ENCODE peak calls at places on chromosomes 5 and 9, in nine cellular contexts. U, X, V, W, P, I, Z, Y and J are unnamed samples.

GRCh38 chr5:180813418-180813817 is 10.8 kb upstream of the MGAT1 start:
- DNase-seq in V (no peak), X (no peak), W (peak), Y (no peak), Z (no peak), I (peak), U (no peak), P (no peak), J (no peak)

GRCh38 chr5:113075019-113075418 is 98.4 kb downstream of the DCP2 start:
- DNase-seq in Y (peak), W (no peak), U (no peak), P (no peak), I (no peak), X (no peak), V (no peak), Z (no peak), J (no peak)

GRCh38 chr9:101480386-101480785 is 44.8 kb upstream of the ALDOB start:
- DNase-seq in X (no peak), U (no peak), W (peak), V (peak), I (peak), P (no peak), Y (no peak), Z (peak), J (no peak)

GRCh38 chr9:134215709-134216448 is 51.5 kb upstream of the RNU6ATAC start:
- DNase-seq in V (no peak), U (no peak), I (no peak), P (peak), Z (no peak), Y (no peak), W (peak), X (peak), J (no peak)

GRCh38 chr9:114385412-114386181 is 2.2 kb downstream of the AKNA start:
- DNase-seq in P (peak), I (peak), Y (peak), X (peak), U (peak), Z (peak), W (peak), V (peak), J (peak)

GRCh38 chr5:133974142-133974541 is 5.7 kb upstream of the C5orf15 start:
- DNase-seq in W (no peak), Z (no peak), U (no peak), I (no peak), V (no peak), X (no peak), P (no peak), Y (no peak), J (no peak)

GRCh38 chr9:86181379-86182315 is 77.8 kb downstream of the C9orf153 start:
- DNase-seq in W (no peak), V (no peak), P (no peak), X (no peak), U (no peak), Y (no peak), I (peak), Z (peak), J (no peak)

GRCh38 chr5:67817652-67818051 is 397.9 kb upstream of the PIK3R1 start:
- DNase-seq in I (no peak), X (no peak), W (no peak), Y (no peak), U (no peak), P (no peak), V (no peak), Z (no peak), J (no peak)

GRCh38 chr9:85863875-85864274 is 77.1 kb upstream of the NAA35 start:
- DNase-seq in V (no peak), Z (no peak), W (no peak), Y (no peak), X (no peak), U (no peak), I (no peak), P (no peak), J (no peak)

GRCh38 chr5:54514841-54515432 is 2.6 kb upstream of the SNX18 start:
- DNase-seq in V (no peak), U (no peak), Y (no peak), X (peak), Z (no peak), I (no peak), W (no peak), P (no peak), J (no peak)

DNA sequence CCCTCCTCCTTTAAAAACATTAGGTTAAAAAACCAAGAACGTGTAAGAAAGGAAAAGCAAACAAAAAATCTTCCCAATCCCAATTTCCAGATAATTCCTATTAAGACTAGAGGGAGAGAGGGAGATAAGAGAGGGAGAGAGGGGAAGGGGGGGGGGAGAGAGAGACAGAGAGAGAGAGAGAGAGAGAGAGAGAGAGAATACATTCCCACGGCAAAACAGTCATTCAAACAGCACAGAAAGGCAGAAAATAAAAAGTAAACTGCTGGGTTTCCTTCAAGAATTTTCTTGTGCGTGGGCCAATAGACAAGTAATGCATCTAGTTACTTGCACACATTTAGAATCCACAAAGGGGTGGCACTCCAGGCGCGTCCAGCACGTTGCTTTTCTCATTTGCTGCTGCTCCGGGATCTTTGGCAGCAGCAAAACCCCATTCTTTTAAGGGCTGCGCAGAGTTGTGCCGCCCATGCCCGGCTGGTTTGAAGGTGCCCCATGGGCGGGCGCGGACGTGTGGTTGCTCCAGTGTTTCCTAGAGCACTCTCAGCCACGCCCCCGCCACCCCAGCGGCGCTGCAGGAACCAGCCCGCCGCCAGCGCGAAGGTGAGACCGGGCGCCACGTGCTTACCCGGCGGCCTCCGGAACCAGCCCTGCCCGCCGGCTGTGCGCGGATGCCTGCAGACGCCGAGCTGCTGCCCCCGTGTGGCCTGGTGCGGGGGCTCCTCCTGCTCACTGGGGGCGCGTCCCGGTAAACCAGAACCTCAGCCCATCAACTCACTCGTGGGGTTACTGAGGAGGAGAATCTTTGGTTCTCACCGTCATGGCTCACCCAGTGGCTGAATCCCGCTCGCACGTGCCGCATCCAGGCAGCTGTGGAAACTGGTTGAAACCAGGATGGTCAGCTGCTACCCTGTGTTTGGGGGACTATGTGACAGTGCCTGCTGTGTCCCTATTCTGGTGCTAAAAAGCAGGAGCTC is 44.6 kb downstream of the STC2 start:
- DNase-seq in W (peak), Y (no peak), X (no peak), I (peak), Z (peak), U (peak), V (peak), P (peak), J (peak)
- H3K4me3 ChIP-seq in W (no peak), Y (peak), X (peak), I (peak), Z (peak), U (no peak), V (no peak), P (peak), J (no peak)

DNA sequence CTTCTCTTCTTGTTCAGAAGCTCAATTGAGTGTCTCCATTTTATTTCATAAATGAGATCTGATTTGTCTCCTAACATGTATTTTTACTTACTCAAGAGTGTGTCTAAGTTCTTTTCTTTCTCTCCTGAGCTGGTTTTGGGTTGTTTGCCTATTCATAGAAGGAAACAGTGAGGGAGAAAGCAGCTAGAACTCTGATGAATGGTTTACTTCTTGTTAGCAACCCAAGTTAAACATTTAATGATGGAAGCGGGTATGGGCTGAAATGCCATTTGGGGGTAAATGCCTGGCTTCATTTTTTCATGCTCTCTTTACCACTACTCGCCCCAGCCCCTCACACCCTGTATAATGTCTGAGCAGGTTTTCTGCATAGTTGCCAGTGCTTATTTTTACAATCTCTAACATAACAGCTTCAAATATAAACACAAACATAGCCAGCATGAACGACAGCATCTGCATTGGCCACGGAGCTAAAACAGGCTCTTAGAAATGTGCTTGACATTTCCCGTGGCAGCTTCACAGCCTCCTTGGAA is 321.0 kb downstream of the ARHGEF28 start:
- DNase-seq in U (no peak), V (no peak), W (no peak), Y (no peak), I (no peak), X (no peak), Z (no peak), P (no peak), J (no peak)
- H3K4me3 ChIP-seq in U (no peak), V (no peak), W (no peak), Y (no peak), I (no peak), X (no peak), Z (no peak), P (no peak), J (no peak)

GRCh38 chr5:69288668-69289067 is 43.9 kb downstream of the CCDC125 start:
- DNase-seq in Z (no peak), U (no peak), Y (no peak), P (no peak), W (no peak), I (no peak), X (no peak), V (no peak), J (no peak)
- H3K4me3 ChIP-seq in Z (no peak), U (no peak), Y (no peak), P (no peak), W (no peak), I (no peak), X (no peak), V (no peak), J (no peak)

DNA sequence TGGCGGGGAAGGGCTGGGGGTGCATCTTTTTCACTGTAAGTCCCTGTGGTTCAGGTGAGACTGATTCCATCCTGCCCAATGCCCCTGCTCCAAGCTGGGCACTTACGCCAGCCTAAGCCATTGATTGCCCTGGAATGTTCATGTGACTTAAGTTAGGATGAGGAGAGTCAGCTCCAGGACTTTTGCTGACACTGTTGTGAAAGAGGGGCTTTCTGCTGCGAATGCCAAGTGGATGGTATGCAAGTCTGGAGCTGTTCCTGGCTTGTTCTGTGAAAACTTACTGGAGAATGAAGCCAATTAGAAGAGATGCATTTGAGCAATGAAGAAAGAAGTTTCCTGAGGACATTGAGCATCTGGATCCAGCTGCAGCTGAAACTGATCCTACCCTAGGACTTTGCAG is 61.2 kb upstream of the ZFR start:
- DNase-seq in I (no peak), U (no peak), X (no peak), Y (no peak), W (no peak), P (no peak), V (no peak), Z (peak), J (no peak)
- H3K4me3 ChIP-seq in I (no peak), U (no peak), X (peak), Y (peak), W (no peak), P (no peak), V (no peak), Z (no peak), J (no peak)

GRCh38 chr9:135468866-135469521 is 10.6 kb upstream of the PPP1R26 start:
- DNase-seq in W (no peak), Y (no peak), V (no peak), Z (no peak), P (no peak), X (no peak), U (peak), I (peak), J (no peak)
- H3K4me3 ChIP-seq in W (no peak), Y (peak), V (no peak), Z (no peak), P (no peak), X (peak), U (peak), I (peak), J (peak)

GRCh38 chr9:130331061-130331460 is 65.5 kb downstream of the HMCN2 start:
- DNase-seq in X (no peak), Y (no peak), I (no peak), W (no peak), P (no peak), U (no peak), V (no peak), Z (no peak), J (no peak)
- H3K4me3 ChIP-seq in X (no peak), Y (no peak), I (no peak), W (no peak), P (no peak), U (no peak), V (no peak), Z (no peak), J (no peak)

GRCh38 chr5:156826150-156826549 is 23.9 kb upstream of the PPP1R2B start:
- DNase-seq in W (no peak), Z (no peak), X (no peak), I (no peak), P (no peak), Y (no peak), U (no peak), V (no peak), J (no peak)
- H3K4me3 ChIP-seq in W (no peak), Z (no peak), X (no peak), I (no peak), P (no peak), Y (no peak), U (no peak), V (no peak), J (no peak)